ENCODE peak calls at places on chromosomes 3 and 15, in ten cellular contexts. J, T, X, O, C, D, H, V, B and G are unnamed samples.

GRCh38 chr3:67783281-67784250 is 129.2 kb upstream of the SUCLG2 start:
- DNase-seq in J (no peak), T (no peak), X (peak; percentile 0), O (no peak), C (no peak), D (no peak), H (no peak), V (no peak), B (no peak), G (no peak)

GRCh38 chr3:148791955-148792354 is 35.7 kb upstream of the CPB1 start:
- DNase-seq in J (no peak), T (no peak), X (no peak), O (no peak), C (no peak), D (no peak), H (no peak), V (no peak), B (no peak), G (no peak)

GRCh38 chr15:91257755-91258435 is 157.8 kb downstream of the SV2B start:
- DNase-seq in J (no peak), T (no peak), X (no peak), O (no peak), C (no peak), D (no peak), H (no peak), V (no peak), B (no peak), G (no peak)

GRCh38 chr15:40388941-40389823 is 6.7 kb downstream of the KNSTRN start:
- DNase-seq in J (peak; percentile 74), T (no peak), X (no peak), O (no peak), C (no peak), D (no peak), H (no peak), V (no peak), B (no peak), G (no peak)

GRCh38 chr15:42157981-42158765 is 1.7 kb upstream of the PLA2G4F start:
- DNase-seq in J (peak; percentile 68), T (no peak), X (peak; percentile 84), O (peak; percentile 53), C (no peak), D (no peak), H (no peak), V (no peak), B (no peak), G (no peak)

GRCh38 chr15:42133892-42134502 is 22.4 kb downstream of the PLA2G4F start:
- DNase-seq in J (peak; percentile 57), T (no peak), X (peak; percentile 17), O (peak; percentile 86), C (peak; percentile 89), D (peak; percentile 86), H (peak; percentile 39), V (peak; percentile 14), B (peak; percentile 42), G (no peak)

GRCh38 chr3:16810593-16811367 is 74.0 kb upstream of the PLCL2 start:
- DNase-seq in J (no peak), T (no peak), X (peak; percentile 3), O (no peak), C (no peak), D (no peak), H (no peak), V (no peak), B (no peak), G (no peak)

GRCh38 chr3:45962033-45962432 is 18.8 kb downstream of the CXCR6 start:
- DNase-seq in J (no peak), T (no peak), X (no peak), O (peak; percentile 17), C (no peak), D (no peak), H (no peak), V (no peak), B (no peak), G (no peak)

GRCh38 chr3:58049143-58049785 is 41.0 kb downstream of the FLNB start:
- DNase-seq in J (peak; percentile 84), T (no peak), X (peak; percentile 96), O (peak; percentile 89), C (peak; percentile 92), D (peak; percentile 46), H (no peak), V (peak; percentile 86), B (peak; percentile 92), G (no peak)

GRCh38 chr3:47617061-47618010 is 38.7 kb upstream of the CSPG5 start:
- DNase-seq in J (no peak), T (no peak), X (peak; percentile 28), O (no peak), C (no peak), D (no peak), H (no peak), V (no peak), B (no peak), G (no peak)

GRCh38 chr3:30233924-30234666 is 372.3 kb upstream of the TGFBR2 start:
- DNase-seq in J (peak; percentile 76), T (no peak), X (no peak), O (no peak), C (no peak), D (no peak), H (no peak), V (no peak), B (no peak), G (no peak)

GRCh38 chr3:139309046-139309660 is 34.7 kb upstream of the MRPS22 start:
- DNase-seq in J (no peak), T (no peak), X (no peak), O (no peak), C (no peak), D (no peak), H (no peak), V (no peak), B (no peak), G (no peak)

GRCh38 chr15:83846847-83847246 is 192.9 kb downstream of the ADAMTSL3 start:
- DNase-seq in J (peak; percentile 94), T (no peak), X (peak; percentile 78), O (no peak), C (no peak), D (no peak), H (no peak), V (no peak), B (peak; percentile 38), G (no peak)

GRCh38 chr3:117350386-117350785 is 640.8 kb downstream of the TUSC7 start:
- DNase-seq in J (no peak), T (no peak), X (no peak), O (no peak), C (no peak), D (no peak), H (no peak), V (no peak), B (no peak), G (no peak)

GRCh38 chr3:39138804-39139415 is 14.5 kb downstream of the CSRNP1 start:
- DNase-seq in J (peak; percentile 57), T (no peak), X (peak; percentile 51), O (no peak), C (peak; percentile 16), D (no peak), H (no peak), V (peak; percentile 80), B (peak; percentile 30), G (no peak)

DNA sequence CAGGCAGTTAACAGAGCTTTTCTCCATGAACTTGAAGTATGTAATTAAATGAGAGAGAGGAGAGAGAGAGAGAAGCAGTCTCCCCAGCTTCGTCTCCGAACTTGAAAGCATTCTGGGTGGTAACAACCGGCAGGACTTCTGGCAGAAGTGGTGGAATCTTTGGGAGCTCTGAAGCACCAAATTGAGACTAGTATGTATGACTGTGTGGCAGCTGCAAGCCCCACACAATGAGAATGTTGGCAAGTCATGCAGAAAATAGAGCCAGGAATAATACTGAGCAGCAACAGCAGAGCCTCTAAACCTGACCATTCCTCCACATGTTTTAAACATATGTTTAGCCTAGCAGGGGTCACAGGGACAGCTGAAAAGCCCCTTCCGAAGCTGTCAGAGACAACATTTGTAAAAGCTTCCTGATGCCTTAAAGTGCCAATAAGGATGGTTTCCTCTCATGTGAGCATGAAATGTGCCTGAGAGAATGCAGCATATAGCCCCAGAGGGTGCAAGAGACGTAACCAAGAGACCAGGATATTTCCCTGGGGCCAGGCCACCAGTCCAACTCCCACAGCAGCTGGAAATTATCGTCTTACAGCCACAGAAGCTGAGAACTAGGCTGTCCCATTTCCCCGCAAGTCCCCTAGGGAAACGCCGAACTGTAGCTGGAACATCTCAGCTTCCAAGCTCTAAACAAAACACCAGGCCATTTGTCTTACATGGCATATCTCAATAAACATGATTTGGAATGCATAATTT is 178.5 kb upstream of the CCDC54 start:
- DNase-seq in J (peak; percentile 74), T (no peak), X (peak; percentile 89), O (no peak), C (no peak), D (no peak), H (no peak), V (no peak), B (no peak), G (no peak)
- TF ChIP-seq CTCF in J (no peak), T (no peak), X (no peak), O (no peak), C (no peak), D (no peak), H (no peak), V (no peak), B (no peak), G (no peak)

GRCh38 chr3:120642368-120642948 is 39.6 kb downstream of the HGD start:
- DNase-seq in J (peak; percentile 85), T (no peak), X (peak; percentile 79), O (no peak), C (no peak), D (no peak), H (no peak), V (no peak), B (no peak), G (no peak)
- TF ChIP-seq CTCF in J (peak; percentile 22), T (no peak), X (no peak), O (no peak), C (no peak), D (no peak), H (no peak), V (no peak), B (no peak), G (no peak)

DNA sequence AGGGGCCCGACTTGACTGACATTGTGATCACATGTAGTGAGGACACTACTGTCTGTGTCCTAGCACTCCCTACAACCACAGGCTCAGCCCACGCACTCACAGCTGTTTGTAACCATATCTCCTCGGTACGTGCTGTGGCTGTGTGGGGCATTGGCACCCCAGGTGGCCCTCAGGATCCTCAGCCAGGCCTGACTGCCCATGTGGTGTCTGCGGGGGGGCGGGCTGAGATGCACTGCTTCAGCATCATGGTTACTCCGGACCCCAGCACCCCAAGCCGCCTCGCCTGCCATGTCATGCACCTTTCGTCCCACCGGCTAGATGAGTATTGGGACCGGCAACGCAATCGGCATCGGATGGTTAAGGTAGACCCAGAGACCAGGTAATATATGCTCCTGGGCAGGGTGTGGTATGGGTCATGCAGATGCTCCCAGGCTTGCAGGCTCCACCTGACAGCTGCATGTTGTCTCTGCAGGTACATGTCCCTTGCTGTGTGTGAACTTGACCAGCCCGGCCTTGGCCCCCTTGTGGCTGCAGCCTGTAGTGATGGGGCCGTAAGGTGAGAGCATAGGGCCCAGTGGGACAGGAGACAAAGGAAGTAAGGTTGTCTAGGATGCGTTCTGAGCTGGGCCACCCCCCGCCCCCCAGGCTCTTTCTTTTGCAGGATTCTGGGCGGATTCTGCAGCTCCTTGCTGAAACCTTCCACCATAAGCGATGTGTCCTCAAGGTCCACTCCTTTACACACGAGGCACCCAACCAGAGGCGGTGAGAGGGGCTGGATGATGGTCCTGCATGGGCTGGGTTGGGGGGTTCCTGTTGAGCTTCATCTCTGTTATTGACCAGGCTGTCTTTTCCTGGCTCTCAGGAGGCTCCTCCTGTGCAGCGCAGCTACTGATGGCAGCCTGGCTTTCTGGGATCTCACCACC is 4.4 kb downstream of the DALRD3 start:
- DNase-seq in J (peak; percentile 47), T (no peak), X (no peak), O (no peak), C (peak; percentile 89), D (peak; percentile 63), H (peak; percentile 52), V (no peak), B (peak; percentile 67), G (no peak)
- TF ChIP-seq CTCF in J (peak; percentile 62), T (no peak), X (peak; percentile 53), O (no peak), C (peak; percentile 82), D (peak; percentile 70), H (peak; percentile 65), V (peak; percentile 31), B (peak; percentile 48), G (peak; percentile 26)

GRCh38 chr3:186930639-186931486 is 537 bp downstream of the ST6GAL1 start:
- DNase-seq in J (peak; percentile 63), T (no peak), X (peak; percentile 56), O (peak; percentile 89), C (peak; percentile 89), D (peak; percentile 67), H (peak; percentile 57), V (no peak), B (peak; percentile 73), G (no peak)
- TF ChIP-seq CTCF in J (peak; percentile 11), T (no peak), X (no peak), O (no peak), C (peak; percentile 39), D (no peak), H (peak; percentile 17), V (no peak), B (no peak), G (peak; percentile 16)